ENCODE peak calls at places on chromosomes 3 and 15, in six cellular contexts. T is RWPE1, R is A549, D is nephron progenitor cell, M is esophagus muscularis mucosa, W is GM12865. A is an unnamed sample.

GRCh38 chr15:45306105-45306504 is 54.1 kb downstream of the SLC28A2 start:
- DNase-seq in D (no peak), W (no peak), T (no peak), R (no peak), M (no peak), A (no peak)

GRCh38 chr15:95715919-95716318 is 614.6 kb upstream of the NR2F2 start:
- DNase-seq in W (no peak), D (peak), R (no peak), M (no peak), T (no peak), A (no peak)

GRCh38 chr3:53885239-53885638 is 3.3 kb upstream of the ACTR8 start:
- DNase-seq in M (no peak), R (no peak), D (no peak), T (no peak), W (peak), A (no peak)

GRCh38 chr3:132448211-132448961 is 31.1 kb downstream of the DNAJC13 start:
- DNase-seq in R (no peak), D (no peak), M (no peak), T (no peak), W (no peak), A (no peak)

GRCh38 chr3:36969540-36970432 is 23.1 kb downstream of the EPM2AIP1 start:
- DNase-seq in R (no peak), T (peak), W (peak), M (no peak), D (peak), A (peak)

GRCh38 chr3:125232394-125232793 is 19.8 kb upstream of the SLC12A8 start:
- DNase-seq in D (no peak), M (no peak), W (no peak), R (no peak), T (no peak), A (no peak)

GRCh38 chr3:160027541-160028195 is 39.0 kb downstream of the IL12A start:
- DNase-seq in D (no peak), R (no peak), T (peak), M (no peak), W (peak), A (peak)

GRCh38 chr15:22979069-22979698 is 984 bp downstream of the CYFIP1 start:
- DNase-seq in M (no peak), T (peak), W (peak), D (peak), R (peak), A (peak)

GRCh38 chr3:149179225-149179624 is 42.4 kb downstream of the CP start:
- DNase-seq in W (no peak), D (no peak), T (no peak), R (no peak), M (no peak), A (no peak)

DNA sequence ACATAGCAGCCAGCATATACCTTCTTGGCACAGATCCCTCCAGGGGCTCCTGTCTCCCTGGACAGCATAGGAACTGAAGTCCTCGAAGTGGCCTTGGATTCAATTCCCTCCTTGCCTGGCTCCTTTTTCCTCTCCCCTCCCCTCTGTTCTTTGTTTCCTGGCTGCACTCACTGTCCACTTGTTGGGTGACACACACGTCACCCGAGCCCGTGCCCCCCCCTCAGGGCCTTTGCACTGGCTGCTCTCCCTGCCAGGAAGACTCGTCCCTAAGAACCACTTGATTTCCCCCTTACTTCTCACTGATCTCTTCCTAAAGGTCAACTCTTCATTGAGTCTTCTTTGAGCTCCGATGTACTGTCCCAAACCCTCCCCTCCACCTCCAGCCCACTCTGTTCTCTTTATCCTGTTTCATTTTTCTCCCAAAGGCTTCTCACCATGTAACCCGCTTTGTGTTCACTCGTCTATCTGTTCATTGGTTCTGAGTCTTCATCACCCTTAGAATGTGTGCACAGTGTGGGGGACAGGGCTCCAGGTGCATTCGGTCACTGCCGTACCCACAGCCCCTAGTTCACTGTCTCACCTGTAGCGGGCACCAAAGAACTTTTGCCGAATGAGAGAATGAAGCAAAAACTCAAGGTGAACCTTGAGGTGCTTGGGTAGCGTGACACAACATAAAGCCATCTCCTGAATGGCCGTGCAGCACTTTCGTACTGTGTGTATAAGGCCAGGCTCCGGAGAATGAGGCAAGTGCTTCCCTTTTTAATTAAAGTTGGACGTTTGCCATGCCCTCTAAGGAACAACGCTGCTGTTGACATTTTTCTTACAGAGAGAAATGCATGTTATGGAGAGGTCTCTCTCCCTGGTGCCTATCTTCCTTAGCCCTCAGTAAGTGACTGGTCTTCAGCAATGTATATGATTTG is 74.0 kb downstream of the CHRNA7 start:
- DNase-seq in D (no peak), T (no peak), W (no peak), R (no peak), M (peak), A (no peak)
- TF ChIP-seq CTCF in D (no peak), T (no peak), W (no peak), R (no peak), M (no peak), A (no peak)

GRCh38 chr3:18446067-18446793 is 21.1 kb upstream of the SATB1 start:
- DNase-seq in W (no peak), M (no peak), D (no peak), R (no peak), T (no peak), A (no peak)

GRCh38 chr3:18444597-18445420 is 19.7 kb upstream of the SATB1 start:
- DNase-seq in R (peak), T (peak), D (peak), W (peak), M (no peak), A (peak)

GRCh38 chr3:18443670-18444596 is 18.8 kb upstream of the SATB1 start:
- DNase-seq in T (no peak), D (peak), M (no peak), R (no peak), W (no peak), A (peak)

GRCh38 chr3:18447720-18448119 is 22.6 kb upstream of the SATB1 start:
- DNase-seq in W (no peak), R (no peak), D (no peak), M (no peak), T (no peak), A (peak)

DNA sequence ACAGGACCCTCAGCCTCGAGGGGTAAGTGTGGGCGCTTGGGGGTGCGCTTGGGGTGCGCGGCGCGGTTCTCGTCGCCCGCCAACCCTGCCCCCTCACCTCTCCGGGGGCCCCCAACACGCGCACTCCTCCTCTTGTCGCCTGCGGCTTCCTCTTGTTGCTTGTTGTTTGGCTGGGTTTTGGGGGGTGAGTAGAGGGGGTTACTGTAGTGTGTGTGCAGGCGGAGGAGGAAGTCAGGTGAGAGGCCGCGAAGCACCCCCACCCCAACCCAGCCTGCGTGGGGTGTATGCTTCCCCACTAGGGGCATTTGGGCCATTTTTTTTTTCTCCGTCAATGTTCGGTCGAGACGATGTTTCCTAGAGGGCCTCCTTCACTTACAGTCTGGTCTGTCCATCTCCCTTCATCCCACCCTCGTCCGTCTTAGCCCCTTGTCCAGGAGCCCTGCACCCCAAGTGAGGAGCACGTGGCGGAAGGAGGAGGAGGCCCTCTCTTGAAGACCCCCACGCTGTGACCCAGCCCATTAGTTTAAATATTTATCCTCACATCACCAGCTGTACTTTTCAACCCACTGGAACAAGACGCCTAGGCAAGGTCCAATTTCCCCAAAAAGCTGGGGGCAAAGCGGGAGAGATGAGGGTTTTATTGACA is 20.4 kb upstream of the SATB1 start:
- DNase-seq in T (no peak), W (no peak), D (no peak), R (no peak), M (no peak), A (peak)
- TF ChIP-seq CTCF in T (peak), W (no peak), D (no peak), R (no peak), M (no peak), A (no peak)

GRCh38 chr15:40936709-40937666 is 7.8 kb downstream of the DLL4 start:
- DNase-seq in W (peak), D (no peak), T (no peak), R (no peak), M (no peak), A (no peak)
- TF ChIP-seq CTCF in W (peak), D (peak), T (no peak), R (no peak), M (no peak), A (no peak)

DNA sequence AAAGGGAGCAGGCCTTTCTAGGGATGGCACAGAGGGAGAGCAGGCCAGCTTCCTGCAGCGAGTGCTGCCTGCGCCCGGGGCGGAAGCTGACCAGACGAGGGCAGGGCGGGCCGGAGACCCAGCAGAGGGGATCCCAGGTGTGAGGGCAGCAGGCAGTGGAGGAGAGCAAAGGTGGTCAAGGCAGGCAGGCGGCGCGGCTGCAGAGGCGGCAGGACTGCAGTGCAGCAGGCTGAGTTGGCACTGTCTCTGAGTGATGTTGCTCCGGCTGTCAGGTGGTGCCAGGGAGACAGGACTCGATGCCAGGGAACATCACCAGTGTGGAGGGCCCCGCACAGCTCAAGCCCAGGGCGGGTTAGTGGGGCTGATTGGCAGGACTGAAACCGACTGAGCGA is 22.3 kb upstream of the PLXNA1 start:
- DNase-seq in D (no peak), T (no peak), W (no peak), R (no peak), M (no peak), A (no peak)
- TF ChIP-seq CTCF in D (no peak), T (no peak), W (no peak), R (no peak), M (no peak), A (no peak)

GRCh38 chr3:35944915-35945710 is 305.8 kb downstream of the ARPP21 start:
- DNase-seq in D (no peak), W (no peak), R (no peak), M (no peak), T (peak), A (no peak)
- TF ChIP-seq CTCF in D (no peak), W (no peak), R (no peak), M (no peak), T (no peak), A (no peak)

DNA sequence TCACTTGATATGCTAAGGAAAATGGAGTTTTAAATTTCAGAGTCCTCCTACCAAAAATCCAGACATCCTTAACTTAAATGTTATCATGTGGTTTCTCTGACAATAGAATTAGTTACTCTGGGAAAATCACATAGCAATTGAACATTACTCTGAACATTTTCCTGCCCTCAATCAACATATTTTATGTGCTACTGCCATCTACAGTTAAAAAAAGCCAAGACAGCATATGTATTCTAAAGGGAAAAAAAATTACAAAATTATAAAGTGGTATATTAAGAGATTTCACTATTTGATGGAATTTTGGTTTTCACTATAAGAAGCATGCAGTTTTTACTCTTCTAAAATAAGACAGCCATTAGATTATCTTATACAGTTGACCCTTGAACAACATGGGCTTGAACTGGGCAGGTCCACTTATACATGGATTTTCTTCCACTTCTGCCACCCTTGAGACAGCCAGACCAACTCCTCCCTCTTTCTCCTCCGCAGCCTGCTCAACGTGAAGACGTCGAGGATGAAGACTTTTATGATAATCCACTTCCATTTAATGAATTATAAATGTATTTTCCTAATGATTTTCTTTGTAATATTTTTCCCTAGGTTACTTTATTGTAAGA is 122.3 kb downstream of the ATP1B3 start:
- DNase-seq in W (no peak), M (no peak), R (peak), T (peak), D (no peak), A (no peak)
- TF ChIP-seq CTCF in W (peak), M (peak), R (peak), T (peak), D (no peak), A (peak)

GRCh38 chr3:42660131-42660715 is 6.7 kb downstream of the ZBTB47 start:
- DNase-seq in D (no peak), R (no peak), T (no peak), M (no peak), W (no peak), A (no peak)

GRCh38 chr3:42661593-42662022 is 8.1 kb downstream of the ZBTB47 start:
- DNase-seq in D (no peak), M (no peak), T (no peak), W (no peak), R (no peak), A (no peak)

GRCh38 chr3:42659451-42660130 is 6.1 kb downstream of the ZBTB47 start:
- DNase-seq in T (no peak), M (peak), R (no peak), W (no peak), D (no peak), A (no peak)

GRCh38 chr3:42662037-42662812 is 8.7 kb downstream of the ZBTB47 start:
- DNase-seq in W (no peak), R (no peak), M (no peak), T (no peak), D (no peak), A (no peak)

GRCh38 chr3:42660898-42661297 is 7.4 kb downstream of the ZBTB47 start:
- DNase-seq in T (no peak), R (no peak), W (peak), M (no peak), D (no peak), A (peak)
- TF ChIP-seq CTCF in T (no peak), R (no peak), W (no peak), M (no peak), D (no peak), A (peak)